ENCODE peak calls at places on chromosomes 6 and 20, in four cellular contexts. U, C, V and J are unnamed samples.

GRCh38 chr20:15065794-15066193 is 728.4 kb upstream of the FLRT3 start:
- DNase-seq in U (no peak), C (no peak), V (no peak), J (no peak)

GRCh38 chr6:4510317-4510716 is 265.9 kb upstream of the CDYL start:
- DNase-seq in U (no peak), C (no peak), V (no peak), J (no peak)

GRCh38 chr20:14617123-14617522 is 279.7 kb upstream of the FLRT3 start:
- DNase-seq in U (no peak), C (no peak), V (no peak), J (no peak)

GRCh38 chr6:90610671-90611542 is 24.0 kb upstream of the MAP3K7 start:
- DNase-seq in U (peak), C (peak), V (no peak), J (peak)

GRCh38 chr20:53865905-53866786 is 204.2 kb downstream of the BCAS1 start:
- DNase-seq in U (peak), C (no peak), V (peak), J (no peak)

GRCh38 chr6:121335111-121336008 is 1.1 kb upstream of the TBC1D32 start:
- DNase-seq in U (no peak), C (no peak), V (no peak), J (no peak)

GRCh38 chr20:36320898-36321695 is 15.0 kb downstream of the DLGAP4 start:
- DNase-seq in U (no peak), C (no peak), V (no peak), J (no peak)

GRCh38 chr20:43554369-43554768 is 4.5 kb upstream of the SGK2 start:
- DNase-seq in U (no peak), C (no peak), V (no peak), J (no peak)

GRCh38 chr6:157226761-157227160 is 96.6 kb downstream of the TMEM242 start:
- DNase-seq in U (no peak), C (no peak), V (no peak), J (no peak)

GRCh38 chr20:47126709-47127108 is 229.8 kb downstream of the ZMYND8 start:
- DNase-seq in U (peak), C (no peak), V (peak), J (no peak)

GRCh38 chr6:118468682-118469465 is 79.2 kb upstream of the PLN start:
- DNase-seq in U (peak), C (no peak), V (no peak), J (no peak)

GRCh38 chr20:35307666-35308653 is 15.7 kb upstream of the FAM83C start:
- DNase-seq in U (peak), C (no peak), V (peak), J (no peak)

GRCh38 chr6:13159295-13159694 is 169.0 kb downstream of the TBC1D7 start:
- DNase-seq in U (no peak), C (no peak), V (no peak), J (no peak)

GRCh38 chr6:40968620-40969145 is 70.3 kb downstream of the UNC5CL start:
- DNase-seq in U (no peak), C (no peak), V (no peak), J (no peak)

GRCh38 chr20:61558726-61559125 is 306.7 kb downstream of the CDH4 start:
- DNase-seq in U (peak), C (no peak), V (no peak), J (no peak)

GRCh38 chr6:170162771-170163404 is 128.0 kb downstream of the DLL1 start:
- DNase-seq in U (no peak), C (no peak), V (no peak), J (no peak)

GRCh38 chr6:166206510-166207389 is 39.1 kb upstream of the TBXT start:
- DNase-seq in U (peak), C (no peak), V (no peak), J (no peak)

GRCh38 chr6:35209622-35210289 is 4.0 kb upstream of the SCUBE3 start:
- DNase-seq in U (no peak), C (peak), V (no peak), J (no peak)

GRCh38 chr6:16212276-16212675 is 26.1 kb upstream of the GMPR start:
- DNase-seq in U (no peak), C (no peak), V (no peak), J (no peak)